ENCODE peak calls at places on chromosomes 7 and 10, in seven cellular contexts. U is A549, N is HCT116, R is GM23338, E is SK-N-SH, G is HepG2, Y is K562. B is an unnamed sample.

GRCh38 chr7:117402109-117402508 is 25.2 kb downstream of the ASZ1 start:
- DNase-seq in U (no peak), N (no peak), R (peak), E (no peak), G (no peak), Y (no peak), B (no peak)

GRCh38 chr10:44384601-44385422 is at the start of gene CXCL12:
- DNase-seq in U (no peak), N (no peak), R (peak), E (peak), G (no peak), Y (no peak), B (no peak)

GRCh38 chr7:134755422-134756022 is 23.9 kb upstream of the CALD1 start:
- DNase-seq in U (peak), N (no peak), R (no peak), E (peak), G (no peak), Y (peak), B (no peak)

GRCh38 chr10:60148266-60148840 is 241.3 kb downstream of the ANK3 start:
- DNase-seq in U (peak), N (no peak), R (no peak), E (no peak), G (no peak), Y (peak), B (no peak)

GRCh38 chr7:76383089-76383944 is 24.5 kb upstream of the YWHAG start:
- DNase-seq in U (peak), N (peak), R (peak), E (peak), G (peak), Y (peak), B (no peak)

GRCh38 chr10:89118091-89118490 is 89.0 kb downstream of the CH25H start:
- DNase-seq in U (no peak), N (peak), R (no peak), E (no peak), G (no peak), Y (no peak), B (no peak)

GRCh38 chr10:71547841-71548493 is 151.2 kb downstream of the CDH23 start:
- DNase-seq in U (no peak), N (no peak), R (no peak), E (no peak), G (no peak), Y (no peak), B (no peak)

GRCh38 chr10:19917756-19918478 is 101.7 kb downstream of the PLXDC2 start:
- DNase-seq in U (no peak), N (no peak), R (peak), E (no peak), G (no peak), Y (no peak), B (no peak)

GRCh38 chr10:114504769-114505579 is 100.7 kb upstream of the AFAP1L2 start:
- DNase-seq in U (peak), N (no peak), R (peak), E (no peak), G (peak), Y (no peak), B (no peak)

GRCh38 chr7:42572046-42572445 is 335.0 kb upstream of the GLI3 start:
- DNase-seq in U (no peak), N (no peak), R (no peak), E (no peak), G (no peak), Y (no peak), B (no peak)

GRCh38 chr10:83539528-83540308 is 599.6 kb upstream of the GHITM start:
- DNase-seq in U (no peak), N (no peak), R (peak), E (no peak), G (no peak), Y (no peak), B (no peak)

GRCh38 chr7:129859188-129859587 is 93.6 kb downstream of the UBE2H start:
- DNase-seq in U (no peak), N (no peak), R (no peak), E (no peak), G (no peak), Y (no peak), B (peak)

GRCh38 chr10:47058961-47059391 is 147.7 kb downstream of the PTPN20 start:
- DNase-seq in U (no peak), N (no peak), R (no peak), E (no peak), G (no peak), Y (no peak), B (no peak)

GRCh38 chr10:8061274-8062211 is 7.1 kb downstream of the GATA3 start:
- DNase-seq in U (no peak), N (no peak), R (peak), E (no peak), G (no peak), Y (peak), B (no peak)
- H3K27ac ChIP-seq in U (no peak), N (no peak), R (no peak), E (peak), G (no peak), Y (no peak), B (no peak)

GRCh38 chr10:119306514-119306951 is 99.2 kb downstream of the GRK5 start:
- DNase-seq in U (peak), N (no peak), R (no peak), E (no peak), G (no peak), Y (peak), B (peak)

GRCh38 chr10:119306964-119307363 is 99.6 kb downstream of the GRK5 start:
- DNase-seq in U (peak), N (no peak), R (no peak), E (no peak), G (no peak), Y (no peak), B (no peak)

GRCh38 chr10:119304541-119304940 is 97.2 kb downstream of the GRK5 start:
- DNase-seq in U (no peak), N (no peak), R (no peak), E (no peak), G (no peak), Y (no peak), B (no peak)

GRCh38 chr10:119303886-119304285 is 96.5 kb downstream of the GRK5 start:
- DNase-seq in U (peak), N (no peak), R (no peak), E (no peak), G (no peak), Y (peak), B (no peak)

GRCh38 chr10:119305860-119306513 is 98.6 kb downstream of the GRK5 start:
- DNase-seq in U (peak), N (peak), R (no peak), E (no peak), G (no peak), Y (peak), B (peak)
- TF ChIP-seq REST in U (no peak), N (no peak), R (no peak), E (peak), G (no peak), Y (no peak), B (no peak)

DNA sequence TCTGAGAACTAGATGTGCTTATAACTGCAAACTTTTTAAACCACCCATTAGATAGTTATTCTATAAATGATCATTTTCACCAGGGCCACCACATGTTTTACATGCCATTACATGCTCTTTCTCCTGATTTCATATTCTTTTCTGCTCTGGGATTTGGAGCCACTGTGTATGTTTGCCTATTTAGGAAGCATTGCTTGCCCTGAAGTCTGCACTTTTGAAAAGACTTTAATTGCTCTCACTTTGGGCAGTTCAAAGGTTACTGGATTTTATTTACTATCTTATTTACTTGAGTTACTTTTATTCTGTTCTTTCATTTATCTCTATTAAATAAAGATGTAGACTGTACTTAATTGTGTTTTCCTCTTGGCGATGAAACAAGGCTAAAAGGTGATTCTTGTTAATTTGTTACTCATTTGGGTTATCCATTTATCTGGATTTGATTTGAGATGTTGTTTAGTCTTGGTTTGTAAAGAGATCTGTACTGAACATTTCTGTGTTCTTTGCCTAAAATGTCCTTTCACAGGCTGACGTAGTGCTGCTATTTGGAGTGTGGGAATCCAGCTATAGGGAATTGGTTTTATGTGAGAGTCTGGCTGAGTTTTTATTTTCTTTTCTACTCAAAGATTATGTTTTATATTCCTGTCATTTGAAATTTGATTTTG is 88.8 kb downstream of the SUGCT start:
- DNase-seq in U (no peak), N (no peak), R (no peak), E (no peak), G (no peak), Y (no peak), B (no peak)
- H3K27ac ChIP-seq in U (no peak), N (no peak), R (no peak), E (peak), G (no peak), Y (no peak), B (no peak)

DNA sequence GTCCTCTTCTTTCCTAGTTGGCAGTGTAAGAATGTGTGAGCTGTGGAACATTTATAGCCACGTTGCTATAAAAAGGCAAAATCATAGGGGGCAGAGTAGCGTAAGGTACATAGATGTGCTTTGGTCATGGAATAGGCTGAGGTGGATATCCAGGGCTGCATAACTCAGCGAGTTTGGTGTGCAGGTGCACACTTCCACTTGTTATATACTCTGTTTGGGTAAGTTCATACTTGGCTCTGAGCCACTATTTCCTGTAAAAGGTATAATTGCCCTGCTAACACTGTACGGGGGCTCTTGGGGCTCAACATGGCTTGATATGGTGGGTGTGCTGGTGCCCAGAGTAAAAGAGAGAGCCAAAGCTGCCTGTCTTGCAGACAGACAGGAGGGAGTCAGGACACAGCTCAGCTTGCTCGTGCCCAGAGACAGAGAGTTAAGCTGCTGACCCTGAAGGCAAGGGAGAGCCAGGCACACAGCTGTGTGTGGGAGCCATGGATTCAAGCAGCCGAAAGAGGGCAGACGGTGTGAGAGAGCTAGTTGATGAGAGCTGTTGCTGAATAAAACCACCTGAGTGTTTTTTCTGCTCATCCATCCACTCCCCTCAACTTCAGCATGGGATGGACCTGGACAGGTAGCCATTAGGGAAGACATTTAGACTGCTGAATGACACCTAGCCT is 126.7 kb downstream of the DKK1 start:
- DNase-seq in U (no peak), N (no peak), R (peak), E (no peak), G (no peak), Y (no peak), B (no peak)
- TF ChIP-seq REST in U (no peak), N (no peak), R (no peak), E (no peak), G (no peak), Y (no peak), B (no peak)

DNA sequence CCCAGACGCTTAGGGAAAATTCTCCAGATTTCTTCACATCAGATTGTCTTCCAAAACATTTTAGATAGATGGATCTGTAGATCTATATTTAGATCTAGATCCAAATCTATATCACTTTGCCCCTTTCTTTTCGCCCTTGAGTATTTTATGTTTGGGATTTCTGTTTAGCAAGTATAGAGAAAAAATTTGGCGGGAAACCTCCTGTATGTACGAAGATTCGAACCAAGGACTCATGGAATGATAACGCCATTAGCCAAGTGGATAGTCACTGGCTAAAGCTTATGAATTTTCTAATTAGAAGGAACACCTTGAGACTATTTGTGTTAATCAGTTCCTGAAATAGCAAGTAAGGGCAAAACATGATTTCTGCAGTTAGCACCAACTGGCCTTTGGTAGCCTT is 1.2 kb downstream of the THNSL1 start:
- DNase-seq in U (no peak), N (no peak), R (no peak), E (no peak), G (no peak), Y (peak), B (no peak)
- H3K27ac ChIP-seq in U (peak), N (peak), R (no peak), E (peak), G (peak), Y (peak), B (no peak)

GRCh38 chr7:159083001-159083697 is 61.5 kb downstream of the VIPR2 start:
- DNase-seq in U (no peak), N (no peak), R (no peak), E (no peak), G (no peak), Y (no peak), B (no peak)
- TF ChIP-seq REST in U (no peak), N (no peak), R (no peak), E (no peak), G (no peak), Y (no peak), B (no peak)

DNA sequence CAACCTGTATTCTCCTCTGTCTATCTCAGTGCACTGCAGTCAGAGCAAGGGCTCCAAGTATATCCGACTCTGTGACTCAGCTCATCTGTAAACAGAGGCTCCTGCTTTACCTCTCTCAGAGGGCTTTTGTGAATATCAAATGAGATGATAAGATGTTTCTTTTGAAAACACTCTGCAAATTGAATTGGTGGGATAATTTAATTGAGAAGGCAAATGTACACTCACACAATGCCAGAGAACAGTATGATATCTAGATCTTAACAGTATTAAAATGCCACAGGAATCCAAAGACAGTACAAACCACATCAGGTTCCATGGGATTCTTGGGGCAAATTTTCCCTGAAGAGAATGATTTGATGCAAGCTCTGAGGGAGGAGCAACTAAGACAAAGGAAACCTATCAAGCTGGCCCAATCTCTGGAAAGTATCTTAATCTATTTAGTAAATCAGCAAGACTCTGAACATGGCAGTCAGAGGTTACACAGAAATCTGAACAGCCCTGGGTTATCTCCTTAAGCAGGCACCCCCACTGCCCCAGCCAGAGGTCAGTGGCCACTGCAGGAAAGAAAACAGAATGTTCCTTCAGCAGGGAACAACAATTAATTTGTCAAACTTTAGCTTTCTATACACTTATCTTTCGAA is 45.9 kb downstream of the DOCK4 start:
- DNase-seq in U (peak), N (no peak), R (no peak), E (peak), G (peak), Y (no peak), B (no peak)
- H3K27ac ChIP-seq in U (peak), N (no peak), R (peak), E (peak), G (peak), Y (no peak), B (no peak)

GRCh38 chr7:10888861-10889260 is 84.8 kb upstream of the PHF14 start:
- DNase-seq in U (no peak), N (no peak), R (no peak), E (no peak), G (no peak), Y (no peak), B (no peak)

DNA sequence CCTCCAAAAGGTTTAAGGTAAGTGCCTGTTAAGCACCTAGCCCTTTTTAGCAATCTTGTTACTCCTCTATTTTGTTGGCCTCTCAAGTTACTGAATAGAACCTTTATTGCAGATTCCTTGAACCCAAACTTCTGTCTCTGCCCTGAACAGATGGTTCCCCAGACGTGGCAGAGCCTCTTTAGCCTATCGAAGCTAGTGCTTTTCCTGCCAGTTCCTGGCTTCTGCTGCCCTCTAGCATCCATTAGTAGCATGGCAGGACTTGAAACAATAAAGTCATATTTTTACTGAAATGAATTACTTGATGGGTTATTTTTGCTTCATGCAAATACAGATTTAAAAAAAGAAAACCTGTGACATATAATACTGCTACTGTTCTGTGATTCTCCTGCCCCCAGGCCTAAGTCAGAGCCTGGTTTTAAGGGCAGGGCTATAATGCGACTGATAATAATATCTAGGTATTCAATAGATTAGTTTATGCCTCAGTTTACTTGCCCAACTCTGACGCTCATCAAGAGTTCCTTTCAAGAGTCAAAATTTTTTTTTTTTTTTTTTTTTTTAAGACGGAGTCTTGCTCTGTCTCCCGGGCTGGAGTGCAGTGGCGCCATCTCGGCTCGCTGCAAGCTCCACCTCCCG is 84.3 kb upstream of the PHF14 start:
- DNase-seq in U (peak), N (peak), R (peak), E (peak), G (peak), Y (peak), B (peak)
- TF ChIP-seq REST in U (no peak), N (no peak), R (no peak), E (no peak), G (no peak), Y (no peak), B (no peak)

GRCh38 chr10:117511601-117512390 is 30.8 kb upstream of the EMX2 start:
- DNase-seq in U (no peak), N (no peak), R (no peak), E (no peak), G (no peak), Y (no peak), B (no peak)

GRCh38 chr10:117519366-117519765 is 23.2 kb upstream of the EMX2 start:
- DNase-seq in U (no peak), N (no peak), R (no peak), E (no peak), G (no peak), Y (no peak), B (no peak)

GRCh38 chr10:117519895-117520294 is 22.7 kb upstream of the EMX2 start:
- DNase-seq in U (no peak), N (no peak), R (no peak), E (no peak), G (no peak), Y (no peak), B (no peak)

GRCh38 chr10:117518246-117518645 is 24.3 kb upstream of the EMX2 start:
- DNase-seq in U (no peak), N (no peak), R (no peak), E (no peak), G (no peak), Y (no peak), B (no peak)

GRCh38 chr10:117514971-117515370 is 27.6 kb upstream of the EMX2 start:
- DNase-seq in U (no peak), N (no peak), R (no peak), E (no peak), G (no peak), Y (no peak), B (no peak)
- H3K27ac ChIP-seq in U (no peak), N (no peak), R (no peak), E (no peak), G (no peak), Y (no peak), B (no peak)

DNA sequence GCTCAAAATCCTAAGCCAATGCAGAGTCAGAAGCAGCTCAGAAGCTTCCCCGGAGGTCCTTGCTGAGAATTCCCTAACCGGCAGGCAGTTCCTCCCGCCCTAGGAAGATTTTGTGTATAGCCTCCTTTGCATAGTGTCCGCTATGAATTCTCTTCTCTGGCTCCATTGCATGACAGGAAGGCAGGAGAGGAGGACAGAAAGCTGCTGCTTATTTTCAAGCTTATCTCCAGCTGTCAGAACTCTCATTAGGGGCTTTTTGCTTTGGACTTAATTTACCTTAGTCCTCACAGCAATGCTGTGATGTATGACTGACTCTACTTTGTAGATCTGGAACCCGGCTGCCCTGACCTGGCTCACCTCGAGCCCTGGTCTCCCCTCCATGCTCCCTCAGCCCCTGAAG is 41.3 kb downstream of the PYROXD2 start:
- DNase-seq in U (no peak), N (no peak), R (no peak), E (no peak), G (no peak), Y (no peak), B (no peak)
- TF ChIP-seq REST in U (no peak), N (no peak), R (no peak), E (no peak), G (no peak), Y (no peak), B (no peak)